ENCODE peak calls at places on chromosomes 6 and 20, in four cellular contexts. K is B cell, P is heart right ventricle, H is dorsolateral prefrontal cortex. G is an unnamed sample.

GRCh38 chr6:136510782-136511181 is 39.4 kb downstream of the MAP7 start:
- DNase-seq in K (no peak), P (no peak), H (no peak), G (peak)

GRCh38 chr20:42152570-42152969 is 534.4 kb upstream of the CHD6 start:
- DNase-seq in K (no peak), P (no peak), H (no peak), G (no peak)

GRCh38 chr6:113856571-113857564 is at the start of gene MARCKS:
- DNase-seq in K (peak), P (peak), H (peak), G (peak)

GRCh38 chr20:62852841-62853240 is 8.8 kb downstream of the TCFL5 start:
- DNase-seq in K (no peak), P (no peak), H (no peak), G (no peak)

GRCh38 chr6:128686084-128686483 is 165.7 kb upstream of the PTPRK start:
- DNase-seq in K (no peak), P (no peak), H (no peak), G (no peak)

GRCh38 chr6:56808871-56809359 is 146.0 kb upstream of the BEND6 start:
- DNase-seq in K (no peak), P (no peak), H (peak), G (no peak)

GRCh38 chr6:41970436-41970846 is 28.8 kb upstream of the CCND3 start:
- DNase-seq in K (no peak), P (no peak), H (no peak), G (no peak)

GRCh38 chr20:5073154-5074049 is 46.4 kb downstream of the PCNA start:
- DNase-seq in K (no peak), P (peak), H (peak), G (no peak)

GRCh38 chr6:18115356-18115755 is 7.1 kb downstream of the NHLRC1 start:
- DNase-seq in K (no peak), P (no peak), H (no peak), G (no peak)

GRCh38 chr6:87551799-87552198 is 38.0 kb downstream of the RARS2 start:
- DNase-seq in K (no peak), P (no peak), H (no peak), G (no peak)

GRCh38 chr20:53136473-53136872 is 164.3 kb downstream of the TSHZ2 start:
- DNase-seq in K (no peak), P (no peak), H (no peak), G (no peak)

GRCh38 chr20:32707691-32708581 is 34.2 kb upstream of the C20orf203 start:
- DNase-seq in K (no peak), P (peak), H (no peak), G (no peak)

GRCh38 chr6:157019115-157019628 is 242.0 kb downstream of the ARID1B start:
- DNase-seq in K (no peak), P (no peak), H (no peak), G (peak)

GRCh38 chr6:111626446-111626845 is 20.8 kb upstream of the TRAF3IP2 start:
- DNase-seq in K (no peak), P (peak), H (no peak), G (no peak)

GRCh38 chr6:170533792-170534191 is 19.3 kb downstream of the PSMB1 start:
- DNase-seq in K (no peak), P (no peak), H (no peak), G (no peak)

GRCh38 chr6:11427091-11427739 is 110.3 kb upstream of the TMEM170B start:
- DNase-seq in K (no peak), P (no peak), H (no peak), G (no peak)

GRCh38 chr20:37220255-37220654 is 40.9 kb upstream of the MROH8 start:
- DNase-seq in K (no peak), P (no peak), H (no peak), G (no peak)

GRCh38 chr6:11033825-11034224 is 10.3 kb downstream of the ELOVL2 start:
- DNase-seq in K (no peak), P (no peak), H (no peak), G (no peak)

GRCh38 chr6:13931797-13932402 is 7.1 kb downstream of the RNF182 start:
- DNase-seq in K (no peak), P (no peak), H (no peak), G (no peak)

GRCh38 chr6:170266061-170266825 is 24.6 kb downstream of the DLL1 start:
- DNase-seq in K (no peak), P (peak), H (peak), G (no peak)

GRCh38 chr20:37729909-37730308 is 36.1 kb downstream of the CTNNBL1 start:
- DNase-seq in K (no peak), P (no peak), H (no peak), G (no peak)

GRCh38 chr20:34713194-34713943 is 9.2 kb downstream of the TP53INP2 start:
- DNase-seq in K (no peak), P (peak), H (no peak), G (no peak)

GRCh38 chr6:169099411-169100202 is 154.0 kb downstream of the THBS2 start:
- DNase-seq in K (no peak), P (no peak), H (no peak), G (no peak)

GRCh38 chr6:95352064-95352463 is 225.3 kb upstream of the MANEA start:
- DNase-seq in K (no peak), P (no peak), H (no peak), G (no peak)

GRCh38 chr6:41654433-41655020 is 16.3 kb downstream of the MDFI start:
- DNase-seq in K (no peak), P (no peak), H (no peak), G (no peak)

GRCh38 chr20:14918981-14919380 is 581.6 kb upstream of the FLRT3 start:
- DNase-seq in K (no peak), P (no peak), H (no peak), G (no peak)

GRCh38 chr6:4902363-4902762 is 101.5 kb downstream of the RPP40 start:
- DNase-seq in K (peak), P (no peak), H (no peak), G (no peak)

GRCh38 chr6:17179246-17180073 is 77.6 kb downstream of the STMND1 start:
- DNase-seq in K (no peak), P (no peak), H (no peak), G (no peak)

DNA sequence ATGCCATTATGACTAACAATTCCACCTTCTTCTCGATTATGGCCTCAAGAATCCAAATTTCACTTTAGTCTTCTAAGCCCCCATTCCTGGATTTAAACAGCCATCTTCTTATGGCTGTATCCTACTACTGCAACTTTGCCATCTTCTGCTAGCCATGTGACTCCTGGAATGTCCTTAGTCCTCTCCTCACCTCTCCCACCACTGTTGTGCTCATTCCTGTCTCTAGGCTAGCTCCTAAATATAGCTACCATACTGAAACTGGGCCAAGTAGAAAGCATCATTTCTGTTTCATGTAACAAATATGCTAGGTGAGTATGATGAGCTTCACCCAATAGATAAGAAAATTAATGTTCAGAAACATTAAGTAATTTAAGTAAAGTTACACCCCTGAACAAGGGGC is 313.1 kb downstream of the CLVS2 start:
- DNase-seq in K (no peak), P (no peak), H (no peak), G (no peak)
- TF ChIP-seq CTCF in K (no peak), P (no peak), H (no peak), G (no peak)

GRCh38 chr6:12890171-12890790 is 173.7 kb downstream of the PHACTR1 start:
- DNase-seq in K (no peak), P (no peak), H (no peak), G (peak)
- TF ChIP-seq CTCF in K (peak), P (peak), H (no peak), G (peak)

GRCh38 chr20:54343073-54343472 is 132.3 kb upstream of the DOK5 start:
- DNase-seq in K (no peak), P (no peak), H (no peak), G (no peak)

GRCh38 chr20:54340667-54341081 is 132.8 kb downstream of the PFDN4 start:
- DNase-seq in K (no peak), P (no peak), H (no peak), G (no peak)

GRCh38 chr20:54339093-54339492 is 131.2 kb downstream of the PFDN4 start:
- DNase-seq in K (no peak), P (no peak), H (no peak), G (no peak)

GRCh38 chr20:54342258-54342782 is 133.1 kb upstream of the DOK5 start:
- DNase-seq in K (no peak), P (no peak), H (no peak), G (no peak)

GRCh38 chr20:54340206-54340605 is 132.3 kb downstream of the PFDN4 start:
- DNase-seq in K (no peak), P (no peak), H (no peak), G (no peak)
- TF ChIP-seq CTCF in K (no peak), P (no peak), H (no peak), G (no peak)

GRCh38 chr6:152273638-152274037 is 363.5 kb downstream of the SYNE1 start:
- DNase-seq in K (no peak), P (no peak), H (no peak), G (no peak)
- TF ChIP-seq CTCF in K (no peak), P (no peak), H (no peak), G (no peak)

GRCh38 chr20:1539816-1540215 is 17.7 kb downstream of the SIRPD start:
- DNase-seq in K (no peak), P (no peak), H (no peak), G (no peak)
- TF ChIP-seq CTCF in K (no peak), P (no peak), H (no peak), G (no peak)

G was measured in GM20000.